ENCODE peak calls at places on chromosome 11, in five cellular contexts. One of them, this sample, is unnamed.

GRCh38 chr11:88482871-88483301 is 145.3 kb upstream of the CTSC start:
- DNase-seq in substantia nigra: no peak
- DNase-seq in IMR-90: peak; percentile 65
- DNase-seq in activated T-cell treated with anti-CD3 and anti-CD28 coated beads, Interleukin-2, amount 50 U/mL, for 1 hour: no peak
- DNase-seq in HCT116: no peak
- DNase-seq in this sample: no peak

GRCh38 chr11:74307409-74307808 is 4.0 kb downstream of the P4HA3 start:
- DNase-seq in substantia nigra: no peak
- DNase-seq in IMR-90: peak; percentile 68
- DNase-seq in activated T-cell treated with anti-CD3 and anti-CD28 coated beads, Interleukin-2, amount 50 U/mL, for 1 hour: no peak
- DNase-seq in HCT116: no peak
- DNase-seq in this sample: no peak

GRCh38 chr11:73242291-73243092 is 24.4 kb downstream of the P2RY2 start:
- DNase-seq in substantia nigra: peak; percentile 29
- DNase-seq in IMR-90: peak; percentile 60
- DNase-seq in activated T-cell treated with anti-CD3 and anti-CD28 coated beads, Interleukin-2, amount 50 U/mL, for 1 hour: peak; percentile 75
- DNase-seq in HCT116: peak; percentile 65
- DNase-seq in this sample: peak; percentile 84

GRCh38 chr11:15800121-15800800 is 556.1 kb downstream of the SOX6 start:
- DNase-seq in substantia nigra: peak; percentile 31
- DNase-seq in IMR-90: peak; percentile 86
- DNase-seq in activated T-cell treated with anti-CD3 and anti-CD28 coated beads, Interleukin-2, amount 50 U/mL, for 1 hour: no peak
- DNase-seq in HCT116: no peak
- DNase-seq in this sample: peak; percentile 53

GRCh38 chr11:90803366-90803765 is 580.5 kb upstream of the CHORDC1 start:
- DNase-seq in substantia nigra: no peak
- DNase-seq in IMR-90: no peak
- DNase-seq in activated T-cell treated with anti-CD3 and anti-CD28 coated beads, Interleukin-2, amount 50 U/mL, for 1 hour: no peak
- DNase-seq in HCT116: no peak
- DNase-seq in this sample: no peak

GRCh38 chr11:11179239-11179638 is 173.8 kb downstream of the CSNK2A3 start:
- DNase-seq in substantia nigra: no peak
- DNase-seq in IMR-90: peak; percentile 82
- DNase-seq in activated T-cell treated with anti-CD3 and anti-CD28 coated beads, Interleukin-2, amount 50 U/mL, for 1 hour: no peak
- DNase-seq in HCT116: peak; percentile 23
- DNase-seq in this sample: no peak

GRCh38 chr11:115958089-115959000 is 454.1 kb upstream of the CADM1 start:
- DNase-seq in substantia nigra: no peak
- DNase-seq in IMR-90: no peak
- DNase-seq in activated T-cell treated with anti-CD3 and anti-CD28 coated beads, Interleukin-2, amount 50 U/mL, for 1 hour: no peak
- DNase-seq in HCT116: no peak
- DNase-seq in this sample: no peak

GRCh38 chr11:70717961-70718595 is 319.7 kb downstream of the CTTN start:
- DNase-seq in substantia nigra: no peak
- DNase-seq in IMR-90: no peak
- DNase-seq in activated T-cell treated with anti-CD3 and anti-CD28 coated beads, Interleukin-2, amount 50 U/mL, for 1 hour: no peak
- DNase-seq in HCT116: no peak
- DNase-seq in this sample: no peak

GRCh38 chr11:3218483-3219280 is at the start of gene MRGPRG:
- DNase-seq in substantia nigra: no peak
- DNase-seq in IMR-90: no peak
- DNase-seq in activated T-cell treated with anti-CD3 and anti-CD28 coated beads, Interleukin-2, amount 50 U/mL, for 1 hour: peak; percentile 12
- DNase-seq in HCT116: no peak
- DNase-seq in this sample: no peak

GRCh38 chr11:3123761-3124733 is 41.1 kb downstream of the OSBPL5 start:
- DNase-seq in substantia nigra: no peak
- DNase-seq in IMR-90: peak; percentile 97
- DNase-seq in activated T-cell treated with anti-CD3 and anti-CD28 coated beads, Interleukin-2, amount 50 U/mL, for 1 hour: peak; percentile 7
- DNase-seq in HCT116: peak; percentile 34
- DNase-seq in this sample: peak; percentile 84

GRCh38 chr11:69905202-69905535 is 86.0 kb upstream of the FGF3 start:
- DNase-seq in substantia nigra: no peak
- DNase-seq in IMR-90: no peak
- DNase-seq in activated T-cell treated with anti-CD3 and anti-CD28 coated beads, Interleukin-2, amount 50 U/mL, for 1 hour: no peak
- DNase-seq in HCT116: no peak
- DNase-seq in this sample: no peak

GRCh38 chr11:85810521-85810870 is 445 bp downstream of the SYTL2 start:
- DNase-seq in substantia nigra: no peak
- DNase-seq in IMR-90: no peak
- DNase-seq in activated T-cell treated with anti-CD3 and anti-CD28 coated beads, Interleukin-2, amount 50 U/mL, for 1 hour: no peak
- DNase-seq in HCT116: no peak
- DNase-seq in this sample: no peak

GRCh38 chr11:62612366-62613274 is at the start of the genes EML3 and ROM1:
- DNase-seq in substantia nigra: peak; percentile 84
- DNase-seq in IMR-90: peak; percentile 63
- DNase-seq in activated T-cell treated with anti-CD3 and anti-CD28 coated beads, Interleukin-2, amount 50 U/mL, for 1 hour: peak; percentile 92
- DNase-seq in HCT116: no peak
- DNase-seq in this sample: peak; percentile 89

GRCh38 chr11:120012245-120012644 is 125.7 kb downstream of the TRIM29 start:
- DNase-seq in substantia nigra: no peak
- DNase-seq in IMR-90: no peak
- DNase-seq in activated T-cell treated with anti-CD3 and anti-CD28 coated beads, Interleukin-2, amount 50 U/mL, for 1 hour: no peak
- DNase-seq in HCT116: no peak
- DNase-seq in this sample: no peak

GRCh38 chr11:28649922-28650321 is 541.7 kb downstream of the METTL15 start:
- DNase-seq in substantia nigra: no peak
- DNase-seq in IMR-90: no peak
- DNase-seq in activated T-cell treated with anti-CD3 and anti-CD28 coated beads, Interleukin-2, amount 50 U/mL, for 1 hour: no peak
- DNase-seq in HCT116: no peak
- DNase-seq in this sample: no peak

GRCh38 chr11:130118636-130119387 is 40.8 kb upstream of the ST14 start:
- DNase-seq in substantia nigra: no peak
- DNase-seq in IMR-90: no peak
- DNase-seq in activated T-cell treated with anti-CD3 and anti-CD28 coated beads, Interleukin-2, amount 50 U/mL, for 1 hour: peak; percentile 24
- DNase-seq in HCT116: no peak
- DNase-seq in this sample: no peak

GRCh38 chr11:44737222-44737621 is 10.5 kb downstream of the TSPAN18 start:
- DNase-seq in substantia nigra: no peak
- DNase-seq in IMR-90: no peak
- DNase-seq in activated T-cell treated with anti-CD3 and anti-CD28 coated beads, Interleukin-2, amount 50 U/mL, for 1 hour: no peak
- DNase-seq in HCT116: no peak
- DNase-seq in this sample: no peak

GRCh38 chr11:68550485-68550817 is 89.9 kb downstream of the PPP6R3 start:
- DNase-seq in substantia nigra: no peak
- DNase-seq in IMR-90: peak; percentile 21
- DNase-seq in activated T-cell treated with anti-CD3 and anti-CD28 coated beads, Interleukin-2, amount 50 U/mL, for 1 hour: no peak
- DNase-seq in HCT116: no peak
- DNase-seq in this sample: no peak

GRCh38 chr11:104198576-104198975 is 34.6 kb upstream of the PDGFD start:
- DNase-seq in substantia nigra: no peak
- DNase-seq in IMR-90: no peak
- DNase-seq in activated T-cell treated with anti-CD3 and anti-CD28 coated beads, Interleukin-2, amount 50 U/mL, for 1 hour: no peak
- DNase-seq in HCT116: no peak
- DNase-seq in this sample: no peak

GRCh38 chr11:117823941-117824420 is 563 bp downstream of the FXYD2 start:
- DNase-seq in substantia nigra: no peak
- DNase-seq in IMR-90: no peak
- DNase-seq in activated T-cell treated with anti-CD3 and anti-CD28 coated beads, Interleukin-2, amount 50 U/mL, for 1 hour: peak; percentile 34
- DNase-seq in HCT116: no peak
- DNase-seq in this sample: peak; percentile 49

GRCh38 chr11:43984519-43985385 is 42.3 kb downstream of the C11orf96 start:
- DNase-seq in substantia nigra: no peak
- DNase-seq in IMR-90: no peak
- DNase-seq in activated T-cell treated with anti-CD3 and anti-CD28 coated beads, Interleukin-2, amount 50 U/mL, for 1 hour: no peak
- DNase-seq in HCT116: no peak
- DNase-seq in this sample: no peak

GRCh38 chr11:44308923-44309482 is 936 bp downstream of the ALX4 start:
- DNase-seq in substantia nigra: no peak
- DNase-seq in IMR-90: no peak
- DNase-seq in activated T-cell treated with anti-CD3 and anti-CD28 coated beads, Interleukin-2, amount 50 U/mL, for 1 hour: no peak
- DNase-seq in HCT116: no peak
- DNase-seq in this sample: no peak